ENCODE peak calls at places on chromosomes 13 and 19, in four cellular contexts. G is HepG2, Z is H1, B is K562. W is an unnamed sample.
A peak's percentile ranks its signal among the peaks of the same experiment; 100 is the strongest.

GRCh38 chr19:18507021-18507726 is 14.7 kb downstream of the ELL start:
- DNase-seq in Z (no peak), B (no peak), G (no peak), W (no peak)

GRCh38 chr19:35031072-35031881 is 1.0 kb downstream of the SCN1B start:
- DNase-seq in Z (no peak), G (no peak), B (peak; percentile 48), W (no peak)

GRCh38 chr13:89965252-89965651 is 1382.2 kb upstream of the MIR17HG start:
- DNase-seq in G (no peak), B (no peak), Z (no peak), W (no peak)

GRCh38 chr13:23969672-23970071 is 72.4 kb upstream of the C1QTNF9B start:
- DNase-seq in G (peak; percentile 49), Z (no peak), B (no peak), W (no peak)

GRCh38 chr13:81874681-81875661 is 1534.0 kb upstream of the SPRY2 start:
- DNase-seq in G (peak; percentile 10), Z (peak; percentile 91), B (no peak), W (no peak)

GRCh38 chr19:49425922-49426592 is 869 bp downstream of the GFY start:
- DNase-seq in Z (peak; percentile 84), B (peak; percentile 86), G (no peak), W (no peak)

GRCh38 chr13:44249439-44249838 is 124.2 kb upstream of the SERP2 start:
- DNase-seq in B (no peak), Z (no peak), G (no peak), W (no peak)

GRCh38 chr13:70339738-70340137 is 231.5 kb upstream of the KLHL1 start:
- DNase-seq in G (peak; percentile 21), Z (peak; percentile 19), B (peak; percentile 0), W (peak; percentile 32)

GRCh38 chr13:47904239-47904638 is 96.8 kb downstream of the SUCLA2 start:
- DNase-seq in Z (no peak), B (peak; percentile 32), G (no peak), W (no peak)

GRCh38 chr13:113882266-113882627 is 18.4 kb upstream of the GAS6 start:
- DNase-seq in G (no peak), Z (no peak), B (no peak), W (no peak)

GRCh38 chr13:40484101-40484800 is 182.2 kb downstream of the FOXO1 start:
- DNase-seq in G (no peak), B (no peak), Z (no peak), W (no peak)

GRCh38 chr19:1438933-1439358 is 750 bp downstream of the RPS15 start:
- DNase-seq in B (no peak), G (no peak), Z (no peak), W (no peak)

GRCh38 chr19:447064-447426 is 13.8 kb downstream of the SHC2 start:
- DNase-seq in B (peak; percentile 29), Z (no peak), G (no peak), W (no peak)

GRCh38 chr13:51943721-51944120 is 67.5 kb downstream of the ATP7B start:
- DNase-seq in G (no peak), B (no peak), Z (no peak), W (no peak)

GRCh38 chr13:45325806-45326205 is 15.2 kb downstream of the TPT1 start:
- DNase-seq in Z (no peak), B (no peak), G (peak; percentile 62), W (no peak)

GRCh38 chr19:34734601-34735103 is 609 bp downstream of the ZNF181 start:
- DNase-seq in B (peak; percentile 40), Z (no peak), G (no peak), W (no peak)

GRCh38 chr19:12884926-12885748 is 1.9 kb downstream of the KLF1 start:
- DNase-seq in B (peak; percentile 99), Z (peak; percentile 94), G (peak; percentile 29), W (peak; percentile 54)

GRCh38 chr13:32650705-32651311 is 64.6 kb downstream of the PDS5B start:
- DNase-seq in G (peak; percentile 73), B (peak; percentile 68), Z (no peak), W (peak; percentile 10)

GRCh38 chr13:95643814-95644598 is 500 bp downstream of the DZIP1 start:
- DNase-seq in B (no peak), Z (no peak), G (peak; percentile 2), W (peak; percentile 10)

GRCh38 chr13:95641961-95642621 is 2.4 kb downstream of the DZIP1 start:
- DNase-seq in B (no peak), Z (no peak), G (peak; percentile 44), W (no peak)

GRCh38 chr13:95643471-95643813 is 1.1 kb downstream of the DZIP1 start:
- DNase-seq in G (peak; percentile 6), Z (no peak), B (no peak), W (peak; percentile 23)

GRCh38 chr13:95643009-95643408 is 1.5 kb downstream of the DZIP1 start:
- DNase-seq in Z (no peak), B (no peak), G (no peak), W (no peak)

DNA sequence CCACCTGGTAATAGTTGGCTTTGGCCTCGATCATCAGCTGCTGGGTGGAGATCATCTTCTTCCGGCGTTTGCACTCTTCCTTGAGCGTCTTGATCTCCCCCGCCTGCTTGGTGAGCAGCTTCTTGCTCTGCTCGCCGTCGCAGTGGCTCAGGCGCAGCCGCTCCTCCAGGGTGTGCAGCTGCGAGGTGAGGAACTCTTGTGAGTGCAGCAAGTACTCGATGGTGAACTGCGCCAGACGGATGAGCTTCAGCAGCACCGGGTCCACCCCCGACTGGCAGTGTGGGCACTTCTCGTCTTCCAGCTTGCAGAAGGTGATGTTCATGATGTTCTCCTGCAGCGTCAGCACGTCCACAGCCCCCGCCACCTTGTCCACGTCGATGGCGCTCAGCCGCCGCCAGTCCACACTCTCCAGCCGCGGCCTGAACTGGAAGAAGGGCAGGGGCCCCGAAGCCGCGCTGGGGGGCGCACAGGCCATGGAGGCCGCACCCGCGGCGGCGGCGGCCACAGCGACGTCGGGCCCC is 3.2 kb downstream of the DZIP1 start:
- DNase-seq in B (no peak), Z (no peak), G (no peak), W (peak; percentile 1)
- TF ChIP-seq MAX in B (no peak), Z (peak; percentile 24), G (no peak), W (no peak)

DNA sequence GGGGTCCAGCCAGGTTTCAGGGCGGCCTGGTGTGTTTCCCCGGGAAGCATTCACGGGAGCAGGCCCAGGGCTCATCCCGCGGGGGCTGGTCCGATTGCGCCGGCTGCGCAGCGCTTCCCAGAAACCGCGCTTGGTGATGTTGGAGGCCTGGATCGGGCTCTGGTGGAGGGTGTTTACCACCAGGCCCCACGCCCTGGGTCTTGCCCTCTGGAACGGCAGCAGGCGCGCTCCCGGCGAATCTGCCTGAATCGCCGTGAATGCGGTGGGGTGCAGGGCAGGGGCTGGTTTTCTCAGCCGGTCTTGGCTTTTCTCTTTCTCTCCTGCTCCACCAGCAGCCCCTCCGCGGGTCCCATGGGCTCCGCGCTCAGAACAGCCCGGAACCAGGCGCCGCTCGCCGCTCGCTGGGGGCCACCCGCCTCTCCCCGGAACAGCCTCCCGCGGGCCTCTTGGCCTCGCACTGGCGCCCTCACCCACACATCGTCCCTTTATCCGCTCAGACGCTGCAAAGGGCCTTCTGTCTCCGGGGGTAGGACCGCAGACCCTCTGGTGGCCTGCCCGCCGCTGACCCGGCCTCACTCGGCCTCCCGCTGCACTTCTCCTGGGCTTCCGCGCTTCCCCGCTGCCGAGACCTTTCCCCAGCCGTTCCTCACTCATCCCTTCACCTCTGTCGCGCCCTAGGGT is 69.4 kb upstream of the GJB6 start:
- DNase-seq in G (no peak), Z (no peak), B (no peak), W (no peak)
- TF ChIP-seq MAFK in G (no peak), Z (no peak), B (no peak), W (no peak)

DNA sequence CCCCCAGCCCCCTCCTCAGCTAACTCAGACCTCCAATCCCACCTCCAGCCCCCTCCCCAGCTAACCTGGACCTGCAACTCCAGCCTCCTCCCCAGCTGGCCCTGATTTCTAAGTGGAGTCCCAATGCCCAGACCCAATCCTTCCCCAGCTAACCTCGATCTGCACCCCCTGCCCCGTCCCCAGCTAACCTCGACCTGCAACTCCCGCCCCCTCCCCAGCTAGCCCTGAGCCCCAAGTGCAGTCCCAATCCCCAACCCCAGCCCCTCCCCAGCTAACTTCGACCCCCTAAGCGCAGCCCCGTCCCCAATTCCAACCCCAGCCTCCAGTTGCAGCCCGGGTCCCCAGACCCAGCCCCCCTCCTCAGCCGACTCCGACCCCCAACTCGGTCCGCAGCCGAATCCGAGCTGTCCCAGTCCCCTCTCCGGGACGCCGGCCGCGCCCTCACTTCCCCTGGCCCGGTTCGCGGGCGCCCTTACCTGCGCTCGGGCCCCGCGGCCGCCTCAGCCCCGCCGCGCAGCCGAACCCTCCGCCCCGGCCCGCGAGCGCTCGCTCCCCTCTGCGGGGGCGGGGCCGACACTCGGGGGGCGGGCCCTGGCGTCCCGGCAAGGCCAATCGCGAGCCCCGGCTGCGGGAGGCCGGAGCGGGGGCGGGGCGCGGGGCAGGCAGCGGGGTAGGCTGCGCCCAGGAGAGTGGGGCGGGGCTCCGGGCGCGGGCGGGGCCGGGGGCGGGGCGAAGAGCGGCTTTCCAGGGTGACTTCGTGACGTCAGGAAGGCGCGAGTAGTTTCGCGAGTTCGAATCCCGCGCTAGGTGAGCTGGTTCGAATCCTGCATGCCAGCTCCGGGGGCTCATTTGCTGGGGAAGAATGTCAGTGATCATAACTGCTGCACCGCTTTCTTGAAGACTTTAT is at the start of gene GNG7:
- DNase-seq in B (peak; percentile 93), G (peak; percentile 78), Z (no peak), W (peak; percentile 84)
- TF ChIP-seq POLR2A in B (no peak), G (peak; percentile 58), Z (peak; percentile 43), W (no peak)

GRCh38 chr13:94966380-94966779 is 254.0 kb upstream of the SOX21 start:
- DNase-seq in Z (no peak), B (no peak), G (no peak), W (no peak)
- TF ChIP-seq MAX in Z (no peak), B (no peak), G (no peak), W (no peak)

GRCh38 chr19:29535984-29536508 is 10.3 kb downstream of the VSTM2B start:
- DNase-seq in G (no peak), B (no peak), Z (no peak), W (no peak)
- TF ChIP-seq MAFK in G (no peak), B (no peak), Z (peak; percentile 9), W (no peak)

W was measured in A549.